ENCODE peak calls at places on chromosomes 3 and 15, in nine cellular contexts. V is effector memory CD4-positive, alpha-beta T cell; R is AML-193; K is uterus; H is cardiac muscle cell; X is fibroblast of lung; J is gastrocnemius medialis; Q is C1 segment of cervical spinal cord; U is GM12878. G is an unnamed sample.

GRCh38 chr15:48541659-48542334 is 103.7 kb downstream of the FBN1 start:
- DNase-seq in V (no peak), R (no peak), K (no peak), H (no peak), X (peak; percentile 84), J (no peak), Q (no peak), U (peak; percentile 34), G (no peak)

GRCh38 chr3:122858373-122858772 is 63.5 kb downstream of the SLC49A4 start:
- DNase-seq in V (no peak), R (peak; percentile 26), K (no peak), H (no peak), X (peak; percentile 19), J (no peak), Q (no peak), U (no peak), G (no peak)

GRCh38 chr15:60442763-60443162 is 36.2 kb downstream of the ICE2 start:
- DNase-seq in V (no peak), R (no peak), K (no peak), H (no peak), X (peak; percentile 70), J (no peak), Q (no peak), U (no peak), G (no peak)

GRCh38 chr3:133136114-133137041 is 98.2 kb downstream of the TMEM108 start:
- DNase-seq in V (no peak), R (no peak), K (no peak), H (no peak), X (peak; percentile 15), J (no peak), Q (no peak), U (peak; percentile 50), G (no peak)

GRCh38 chr3:193895409-193895808 is 240.5 kb upstream of the HES1 start:
- DNase-seq in V (no peak), R (no peak), K (no peak), H (no peak), X (peak; percentile 16), J (no peak), Q (no peak), U (no peak), G (no peak)

GRCh38 chr3:70832035-70832795 is 519.8 kb upstream of the MDFIC2 start:
- DNase-seq in V (no peak), R (no peak), K (no peak), H (no peak), X (peak; percentile 93), J (peak; percentile 42), Q (no peak), U (no peak), G (no peak)

GRCh38 chr3:186882125-186882524 is 39.6 kb downstream of the ADIPOQ start:
- DNase-seq in V (no peak), R (no peak), K (no peak), H (no peak), X (no peak), J (no peak), Q (no peak), U (no peak), G (no peak)

GRCh38 chr3:183584246-183584913 is 28.9 kb upstream of the KLHL6 start:
- DNase-seq in V (no peak), R (no peak), K (peak; percentile 38), H (peak; percentile 21), X (peak; percentile 24), J (peak; percentile 41), Q (no peak), U (no peak), G (no peak)

GRCh38 chr3:66036586-66037061 is 2.1 kb downstream of the MAGI1 start:
- DNase-seq in V (no peak), R (no peak), K (no peak), H (peak; percentile 56), X (peak; percentile 39), J (no peak), Q (no peak), U (no peak), G (no peak)

GRCh38 chr15:74768099-74768770 is 13.6 kb upstream of the CSK start:
- DNase-seq in V (no peak), R (no peak), K (no peak), H (no peak), X (no peak), J (no peak), Q (no peak), U (no peak), G (no peak)

GRCh38 chr3:58350627-58351013 is 17.9 kb downstream of the PXK start:
- DNase-seq in V (no peak), R (peak; percentile 98), K (no peak), H (no peak), X (peak; percentile 45), J (no peak), Q (no peak), U (no peak), G (no peak)

G was measured in cerebellum.